ENCODE peak calls at places on chromosomes 11 and 22, in five cellular contexts. D, Z, K, N and E are unnamed samples.

GRCh38 chr11:84686726-84687125 is 940.4 kb downstream of the DLG2 start:
- DNase-seq in Z (no peak), D (no peak), K (no peak), N (no peak), E (peak)

GRCh38 chr11:59706518-59707285 is 6.9 kb downstream of the OR10V1 start:
- DNase-seq in N (no peak), D (no peak), Z (no peak), K (peak), E (peak)

GRCh38 chr22:37282385-37282677 is at the start of gene CYTH4:
- DNase-seq in K (no peak), N (peak), D (peak), Z (peak), E (no peak)

GRCh38 chr22:42939451-42939881 is 75.5 kb downstream of the PACSIN2 start:
- DNase-seq in K (peak), Z (no peak), D (no peak), N (no peak), E (no peak)

GRCh38 chr22:19693581-19693980 is 20.7 kb upstream of the SEPTIN5 start:
- DNase-seq in K (no peak), N (no peak), Z (no peak), D (no peak), E (no peak)

GRCh38 chr11:8832571-8833260 is 78.3 kb upstream of the AKIP1 start:
- DNase-seq in D (peak), K (no peak), Z (no peak), N (peak), E (peak)

GRCh38 chr11:17985517-17985916 is 27.3 kb downstream of the SERGEF start:
- DNase-seq in Z (no peak), N (no peak), K (no peak), D (no peak), E (peak)

GRCh38 chr11:93849751-93850584 is 450 bp downstream of the VSTM5 start:
- DNase-seq in N (no peak), D (peak), Z (no peak), K (no peak), E (peak)

GRCh38 chr11:118306556-118306955 is 2.0 kb downstream of the CD3E start:
- DNase-seq in Z (peak), D (peak), K (no peak), N (no peak), E (no peak)

GRCh38 chr22:33404723-33405122 is 346.5 kb upstream of the SYN3 start:
- DNase-seq in K (peak), N (no peak), D (no peak), Z (no peak), E (no peak)

GRCh38 chr11:68150029-68150428 is 28.8 kb upstream of the CHKA start:
- DNase-seq in D (no peak), N (no peak), Z (no peak), K (no peak), E (peak)